ENCODE peak calls at places on chromosomes 2 and 18, in five cellular contexts. Z, Q, B, M and U are unnamed samples.

GRCh38 chr2:144943986-144944385 is 424.1 kb upstream of the ZEB2 start:
- DNase-seq in Z (no peak), Q (no peak), B (peak; percentile 86), M (no peak), U (no peak)

GRCh38 chr2:96253006-96253405 is 12.8 kb downstream of the TMEM127 start:
- DNase-seq in Z (no peak), Q (no peak), B (no peak), M (no peak), U (no peak)

GRCh38 chr2:39511786-39512433 is 74.8 kb upstream of the MAP4K3 start:
- DNase-seq in Z (no peak), Q (no peak), B (no peak), M (no peak), U (no peak)

GRCh38 chr2:157875720-157876065 is 437 bp downstream of the ACVR1 start:
- DNase-seq in Z (peak; percentile 64), Q (peak; percentile 66), B (no peak), M (no peak), U (peak; percentile 50)

GRCh38 chr2:176132397-176133086 is 3.0 kb downstream of the HOXD8 start:
- DNase-seq in Z (no peak), Q (no peak), B (peak; percentile 36), M (peak; percentile 83), U (no peak)

GRCh38 chr2:96580771-96581170 is 44.2 kb downstream of the ARID5A start:
- DNase-seq in Z (no peak), Q (no peak), B (no peak), M (peak; percentile 70), U (no peak)

GRCh38 chr2:162475661-162476060 is 131.7 kb downstream of the GCA start:
- DNase-seq in Z (no peak), Q (no peak), B (no peak), M (no peak), U (no peak)

GRCh38 chr2:40725950-40726349 is 274.1 kb upstream of the SLC8A1 start:
- DNase-seq in Z (no peak), Q (no peak), B (no peak), M (no peak), U (no peak)

GRCh38 chr2:232137748-232138147 is 176.2 kb downstream of the DIS3L2 start:
- DNase-seq in Z (no peak), Q (no peak), B (no peak), M (peak; percentile 6), U (no peak)

GRCh38 chr18:8301427-8302172 is 307.6 kb upstream of the RAB12 start:
- DNase-seq in Z (no peak), Q (no peak), B (peak; percentile 22), M (no peak), U (no peak)

GRCh38 chr2:137467246-137467862 is 496.9 kb upstream of the HNMT start:
- DNase-seq in Z (peak; percentile 18), Q (no peak), B (peak; percentile 40), M (peak; percentile 28), U (no peak)

GRCh38 chr2:39913648-39914456 is 134.8 kb upstream of the THUMPD2 start:
- DNase-seq in Z (no peak), Q (no peak), B (peak; percentile 77), M (peak; percentile 77), U (no peak)

GRCh38 chr2:219433666-219434467 is 776 bp upstream of the SPEG start:
- DNase-seq in Z (peak; percentile 52), Q (no peak), B (peak; percentile 54), M (peak; percentile 68), U (no peak)

GRCh38 chr18:136433-136832 is 21.9 kb upstream of the USP14 start:
- DNase-seq in Z (peak; percentile 38), Q (no peak), B (no peak), M (peak; percentile 14), U (no peak)

GRCh38 chr18:50179465-50179864 is 15.5 kb downstream of the MYO5B start:
- DNase-seq in Z (no peak), Q (no peak), B (no peak), M (no peak), U (no peak)

GRCh38 chr2:219452361-219453317 is 18.0 kb downstream of the SPEG start:
- DNase-seq in Z (no peak), Q (peak; percentile 92), B (peak; percentile 98), M (no peak), U (peak; percentile 65)

GRCh38 chr2:211157856-211158463 is 601.6 kb downstream of the CPS1 start:
- DNase-seq in Z (peak; percentile 82), Q (peak; percentile 71), B (peak; percentile 56), M (peak; percentile 79), U (peak; percentile 49)

GRCh38 chr2:64260817-64261216 is 116.6 kb upstream of the PELI1 start:
- DNase-seq in Z (peak; percentile 30), Q (peak; percentile 78), B (no peak), M (peak; percentile 62), U (no peak)

GRCh38 chr18:494602-494983 is 5.9 kb downstream of the COLEC12 start:
- DNase-seq in Z (no peak), Q (no peak), B (peak; percentile 67), M (no peak), U (no peak)

GRCh38 chr18:37566479-37567060 is 972 bp upstream of the CELF4 start:
- DNase-seq in Z (no peak), Q (no peak), B (no peak), M (peak; percentile 3), U (no peak)

GRCh38 chr18:6406075-6406909 is 8.4 kb downstream of the L3MBTL4 start:
- DNase-seq in Z (no peak), Q (no peak), B (peak; percentile 12), M (no peak), U (peak; percentile 43)

GRCh38 chr2:69734040-69734611 is 7.8 kb upstream of the ANXA4 start:
- DNase-seq in Z (no peak), Q (no peak), B (no peak), M (no peak), U (peak; percentile 44)

GRCh38 chr2:149192425-149192824 is 138.0 kb upstream of the LYPD6 start:
- DNase-seq in Z (no peak), Q (no peak), B (peak; percentile 36), M (peak; percentile 64), U (no peak)

GRCh38 chr2:204187513-204188088 is 251.0 kb downstream of the ICOS start:
- DNase-seq in Z (no peak), Q (no peak), B (no peak), M (peak; percentile 70), U (no peak)

GRCh38 chr18:7839548-7839947 is 272.4 kb downstream of the PTPRM start:
- DNase-seq in Z (no peak), Q (no peak), B (no peak), M (no peak), U (no peak)

GRCh38 chr2:216739035-216739434 is 43.7 kb upstream of the IGFBP5 start:
- DNase-seq in Z (no peak), Q (no peak), B (no peak), M (no peak), U (no peak)

GRCh38 chr2:194004590-194005206 is 1652.3 kb upstream of the SLC39A10 start:
- DNase-seq in Z (no peak), Q (no peak), B (no peak), M (no peak), U (no peak)